ENCODE peak calls at places on chromosomes 7 and 10, in four cellular contexts. One of them, this sample, is unnamed.
A peak's percentile ranks its signal among the peaks of the same experiment; 100 is the strongest.

GRCh38 chr7:106891545-106892410 is 26.7 kb downstream of the PIK3CG start:
- DNase-seq in uterus: no peak
- DNase-seq in colonic mucosa: no peak
- DNase-seq in bronchial epithelial cell: peak; percentile 13
- DNase-seq in this sample: no peak

GRCh38 chr7:2573747-2574146 is 15.0 kb downstream of the IQCE start:
- DNase-seq in uterus: no peak
- DNase-seq in colonic mucosa: no peak
- DNase-seq in bronchial epithelial cell: no peak
- DNase-seq in this sample: no peak

GRCh38 chr7:29989257-29989995 is at the start of gene SCRN1:
- DNase-seq in uterus: peak; percentile 58
- DNase-seq in colonic mucosa: peak; percentile 43
- DNase-seq in bronchial epithelial cell: no peak
- DNase-seq in this sample: no peak

GRCh38 chr7:128879939-128880746 is 17.5 kb downstream of the ATP6V1F start:
- DNase-seq in uterus: peak; percentile 64
- DNase-seq in colonic mucosa: peak; percentile 67
- DNase-seq in bronchial epithelial cell: peak; percentile 42
- DNase-seq in this sample: no peak

GRCh38 chr10:28151636-28152035 is 151.2 kb downstream of the MPP7 start:
- DNase-seq in uterus: no peak
- DNase-seq in colonic mucosa: no peak
- DNase-seq in bronchial epithelial cell: no peak
- DNase-seq in this sample: no peak

GRCh38 chr7:13851756-13852155 is 137.7 kb downstream of the ETV1 start:
- DNase-seq in uterus: no peak
- DNase-seq in colonic mucosa: no peak
- DNase-seq in bronchial epithelial cell: no peak
- DNase-seq in this sample: no peak

GRCh38 chr10:72320676-72321247 is 34.0 kb downstream of the DNAJB12 start:
- DNase-seq in uterus: peak; percentile 82
- DNase-seq in colonic mucosa: peak; percentile 70
- DNase-seq in bronchial epithelial cell: peak; percentile 97
- DNase-seq in this sample: peak; percentile 98

GRCh38 chr10:120514035-120514620 is 57.1 kb downstream of the PLPP4 start:
- DNase-seq in uterus: no peak
- DNase-seq in colonic mucosa: peak; percentile 25
- DNase-seq in bronchial epithelial cell: peak; percentile 64
- DNase-seq in this sample: no peak

GRCh38 chr7:50274361-50274760 is 30.2 kb upstream of the IKZF1 start:
- DNase-seq in uterus: no peak
- DNase-seq in colonic mucosa: no peak
- DNase-seq in bronchial epithelial cell: no peak
- DNase-seq in this sample: no peak

GRCh38 chr10:27746364-27747095 is 911 bp upstream of the MKX start:
- DNase-seq in uterus: no peak
- DNase-seq in colonic mucosa: no peak
- DNase-seq in bronchial epithelial cell: no peak
- DNase-seq in this sample: no peak

GRCh38 chr10:79407397-79407796 is 38.0 kb downstream of the ZCCHC24 start:
- DNase-seq in uterus: no peak
- DNase-seq in colonic mucosa: no peak
- DNase-seq in bronchial epithelial cell: no peak
- DNase-seq in this sample: no peak

GRCh38 chr10:86755740-86756510 is 494 bp upstream of the BMPR1A start:
- DNase-seq in uterus: peak; percentile 94
- DNase-seq in colonic mucosa: peak; percentile 93
- DNase-seq in bronchial epithelial cell: peak; percentile 46
- DNase-seq in this sample: no peak

GRCh38 chr10:94002156-94002555 is 8.4 kb downstream of the PLCE1 start:
- DNase-seq in uterus: no peak
- DNase-seq in colonic mucosa: no peak
- DNase-seq in bronchial epithelial cell: peak; percentile 53
- DNase-seq in this sample: no peak

GRCh38 chr10:133438711-133439273 is 14.4 kb upstream of the SPRN start:
- DNase-seq in uterus: no peak
- DNase-seq in colonic mucosa: no peak
- DNase-seq in bronchial epithelial cell: peak; percentile 15
- DNase-seq in this sample: no peak

GRCh38 chr10:72461085-72461484 is 106.4 kb upstream of the DNAJB12 start:
- DNase-seq in uterus: no peak
- DNase-seq in colonic mucosa: peak; percentile 24
- DNase-seq in bronchial epithelial cell: no peak
- DNase-seq in this sample: no peak

GRCh38 chr10:114754445-114755320 is 66.9 kb upstream of the FHIP2A start:
- DNase-seq in uterus: no peak
- DNase-seq in colonic mucosa: no peak
- DNase-seq in bronchial epithelial cell: peak; percentile 36
- DNase-seq in this sample: peak; percentile 80

GRCh38 chr10:1199897-1200721 is 143.9 kb downstream of the WDR37 start:
- DNase-seq in uterus: no peak
- DNase-seq in colonic mucosa: peak; percentile 13
- DNase-seq in bronchial epithelial cell: no peak
- DNase-seq in this sample: no peak

GRCh38 chr7:80230327-80230726 is 95.7 kb downstream of the GNAI1 start:
- DNase-seq in uterus: no peak
- DNase-seq in colonic mucosa: no peak
- DNase-seq in bronchial epithelial cell: no peak
- DNase-seq in this sample: no peak

GRCh38 chr7:81621893-81622292 is 148.0 kb downstream of the HGF start:
- DNase-seq in uterus: no peak
- DNase-seq in colonic mucosa: no peak
- DNase-seq in bronchial epithelial cell: no peak
- DNase-seq in this sample: no peak

GRCh38 chr7:34675749-34676374 is 17.8 kb downstream of the NPSR1 start:
- DNase-seq in uterus: no peak
- DNase-seq in colonic mucosa: no peak
- DNase-seq in bronchial epithelial cell: peak; percentile 21
- DNase-seq in this sample: no peak

GRCh38 chr10:116767235-116767634 is 24.9 kb upstream of the HSPA12A start:
- DNase-seq in uterus: peak; percentile 51
- DNase-seq in colonic mucosa: peak; percentile 75
- DNase-seq in bronchial epithelial cell: no peak
- DNase-seq in this sample: peak; percentile 22

GRCh38 chr10:96670786-96671185 is 49.5 kb downstream of the PIK3AP1 start:
- DNase-seq in uterus: no peak
- DNase-seq in colonic mucosa: no peak
- DNase-seq in bronchial epithelial cell: no peak
- DNase-seq in this sample: no peak

GRCh38 chr7:101362334-101363195 is at the start of gene COL26A1:
- DNase-seq in uterus: peak; percentile 19
- DNase-seq in colonic mucosa: no peak
- DNase-seq in bronchial epithelial cell: no peak
- DNase-seq in this sample: no peak

GRCh38 chr7:99974681-99975080 is 1.1 kb downstream of the AZGP1 start:
- DNase-seq in uterus: no peak
- DNase-seq in colonic mucosa: no peak
- DNase-seq in bronchial epithelial cell: no peak
- DNase-seq in this sample: no peak

GRCh38 chr7:99971242-99971641 is 4.6 kb downstream of the AZGP1 start:
- DNase-seq in uterus: no peak
- DNase-seq in colonic mucosa: no peak
- DNase-seq in bronchial epithelial cell: no peak
- DNase-seq in this sample: no peak

GRCh38 chr7:99976626-99977025 is 795 bp upstream of the AZGP1 start:
- DNase-seq in uterus: no peak
- DNase-seq in colonic mucosa: no peak
- DNase-seq in bronchial epithelial cell: no peak
- DNase-seq in this sample: no peak

GRCh38 chr7:99975782-99976521 is at the start of gene AZGP1:
- DNase-seq in uterus: no peak
- DNase-seq in colonic mucosa: no peak
- DNase-seq in bronchial epithelial cell: peak; percentile 39
- DNase-seq in this sample: no peak
- H3K4me3 ChIP-seq in uterus: no peak within 1 kb of the TSS
- H3K4me3 ChIP-seq in colonic mucosa: no peak within 1 kb of the TSS
- H3K4me3 ChIP-seq in bronchial epithelial cell: no peak within 1 kb of the TSS
- H3K4me3 ChIP-seq in this sample: no peak within 1 kb of the TSS

DNA sequence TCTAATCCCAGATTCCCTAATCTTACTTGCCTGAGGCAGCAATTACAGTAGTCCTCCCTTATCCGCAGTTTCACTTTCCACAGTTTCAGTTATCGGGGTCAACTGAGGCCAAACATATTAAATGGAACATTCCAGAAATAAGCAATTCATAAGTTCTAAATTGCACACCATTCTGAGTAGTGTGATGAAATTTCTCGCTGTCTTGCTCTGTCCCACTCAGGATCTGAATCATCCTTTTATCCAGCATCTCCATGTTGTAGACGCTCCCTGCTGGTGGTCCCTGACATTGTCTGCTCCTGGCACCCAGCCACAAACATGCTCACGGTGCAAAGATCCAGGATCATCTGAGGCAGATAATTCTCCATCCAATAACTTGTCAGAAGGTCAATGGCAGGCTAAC is 128.7 kb upstream of the CXCL12 start:
- DNase-seq in uterus: peak; percentile 34
- DNase-seq in colonic mucosa: no peak
- DNase-seq in bronchial epithelial cell: no peak
- DNase-seq in this sample: no peak
- TF ChIP-seq CTCF in uterus: no peak
- TF ChIP-seq CTCF in colonic mucosa: no peak
- TF ChIP-seq CTCF in bronchial epithelial cell: no peak
- TF ChIP-seq CTCF in this sample: peak; percentile 48

DNA sequence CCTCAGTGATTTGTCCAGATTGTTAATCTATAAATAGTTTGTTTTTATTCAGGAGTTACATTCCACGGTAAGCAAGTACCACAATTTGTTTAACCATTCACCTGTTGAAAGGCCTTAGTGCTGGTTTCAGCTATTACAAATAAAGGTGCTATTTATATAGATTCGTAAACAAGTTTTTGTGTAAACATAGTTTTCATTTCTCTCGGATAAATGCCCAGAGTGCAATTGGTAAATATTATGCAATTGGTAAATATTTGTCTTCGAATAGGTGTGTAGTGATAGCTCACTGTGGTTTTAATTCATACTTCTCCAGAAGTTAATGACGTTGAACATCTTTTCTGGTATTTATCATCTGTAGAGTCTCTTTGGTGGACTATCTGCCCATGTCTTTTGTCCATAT is 76.4 kb upstream of the RSU1 start:
- DNase-seq in uterus: no peak
- DNase-seq in colonic mucosa: no peak
- DNase-seq in bronchial epithelial cell: peak; percentile 81
- DNase-seq in this sample: no peak
- H3K36me3 ChIP-seq in uterus: no peaks in the 10 kb centered on the region
- H3K36me3 ChIP-seq in colonic mucosa: no peaks in the 10 kb centered on the region
- H3K36me3 ChIP-seq in bronchial epithelial cell: no peaks in the 10 kb centered on the region
- H3K36me3 ChIP-seq in this sample: no peaks in the 10 kb centered on the region

GRCh38 chr10:74103560-74104248 is 46.9 kb downstream of the AP3M1 start:
- DNase-seq in uterus: no peak
- DNase-seq in colonic mucosa: no peak
- DNase-seq in bronchial epithelial cell: no peak
- DNase-seq in this sample: no peak

GRCh38 chr10:74107391-74107790 is 43.2 kb downstream of the AP3M1 start:
- DNase-seq in uterus: no peak
- DNase-seq in colonic mucosa: no peak
- DNase-seq in bronchial epithelial cell: no peak
- DNase-seq in this sample: no peak

GRCh38 chr10:74109452-74109851 is 41.2 kb downstream of the AP3M1 start:
- DNase-seq in uterus: no peak
- DNase-seq in colonic mucosa: no peak
- DNase-seq in bronchial epithelial cell: no peak
- DNase-seq in this sample: no peak

GRCh38 chr10:74104480-74104879 is 46.1 kb downstream of the AP3M1 start:
- DNase-seq in uterus: no peak
- DNase-seq in colonic mucosa: no peak
- DNase-seq in bronchial epithelial cell: no peak
- DNase-seq in this sample: no peak

GRCh38 chr10:74104996-74105395 is 45.6 kb downstream of the AP3M1 start:
- DNase-seq in uterus: no peak
- DNase-seq in colonic mucosa: no peak
- DNase-seq in bronchial epithelial cell: no peak
- DNase-seq in this sample: no peak
- H3K4me3 ChIP-seq in uterus: no peak overlapping the region
- H3K4me3 ChIP-seq in colonic mucosa: no peak overlapping the region
- H3K4me3 ChIP-seq in bronchial epithelial cell: no peak overlapping the region
- H3K4me3 ChIP-seq in this sample: no peak overlapping the region

GRCh38 chr10:4061441-4061951 is 276.5 kb upstream of the KLF6 start:
- DNase-seq in uterus: peak; percentile 54
- DNase-seq in colonic mucosa: peak; percentile 80
- DNase-seq in bronchial epithelial cell: peak; percentile 60
- DNase-seq in this sample: no peak

GRCh38 chr10:4064489-4064888 is 279.5 kb upstream of the KLF6 start:
- DNase-seq in uterus: no peak
- DNase-seq in colonic mucosa: no peak
- DNase-seq in bronchial epithelial cell: no peak
- DNase-seq in this sample: no peak

GRCh38 chr10:4059471-4060138 is 274.6 kb upstream of the KLF6 start:
- DNase-seq in uterus: no peak
- DNase-seq in colonic mucosa: no peak
- DNase-seq in bronchial epithelial cell: no peak
- DNase-seq in this sample: no peak

GRCh38 chr10:4062072-4062471 is 277.1 kb upstream of the KLF6 start:
- DNase-seq in uterus: no peak
- DNase-seq in colonic mucosa: no peak
- DNase-seq in bronchial epithelial cell: no peak
- DNase-seq in this sample: no peak

DNA sequence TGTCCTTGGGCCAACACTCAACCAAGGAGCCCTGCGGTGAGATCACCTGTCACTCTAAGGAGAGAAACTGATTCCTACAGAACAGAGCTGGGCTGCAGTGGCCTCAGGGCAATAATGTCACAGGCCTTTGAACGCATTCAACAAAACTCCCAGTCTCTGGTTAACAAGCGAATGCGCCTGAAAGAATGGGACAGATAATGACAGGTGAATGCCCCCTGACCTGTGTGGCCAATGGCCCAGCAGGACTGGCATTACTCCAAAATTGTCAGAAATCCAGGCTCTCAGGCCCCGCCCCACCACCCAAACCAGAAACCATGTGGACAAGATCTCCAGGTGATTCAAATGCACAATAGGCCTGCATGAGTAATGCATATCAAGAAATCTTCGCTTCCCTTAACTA is 277.7 kb upstream of the KLF6 start:
- DNase-seq in uterus: no peak
- DNase-seq in colonic mucosa: no peak
- DNase-seq in bronchial epithelial cell: no peak
- DNase-seq in this sample: no peak
- TF ChIP-seq CTCF in uterus: no peak
- TF ChIP-seq CTCF in colonic mucosa: no peak
- TF ChIP-seq CTCF in bronchial epithelial cell: no peak
- TF ChIP-seq CTCF in this sample: no peak

DNA sequence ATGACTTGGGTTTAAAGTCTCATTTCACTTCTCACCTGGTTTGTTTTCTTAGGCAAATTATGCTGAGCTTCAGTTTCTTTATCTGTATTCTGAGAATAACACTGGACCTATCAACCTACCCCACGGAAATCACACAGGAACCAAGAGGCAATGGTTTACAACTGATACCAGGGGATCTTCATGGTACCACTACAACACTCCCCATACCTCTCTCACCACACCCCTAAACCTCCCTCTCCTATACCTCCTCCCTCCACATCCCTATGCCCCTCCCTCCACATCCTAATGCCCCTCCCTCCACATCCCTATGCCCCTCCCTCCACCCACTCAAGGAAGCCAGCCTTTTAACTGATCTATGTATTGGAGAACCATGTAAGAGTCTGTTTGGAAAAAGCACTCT is 9.9 kb downstream of the FAM204A start:
- DNase-seq in uterus: no peak
- DNase-seq in colonic mucosa: no peak
- DNase-seq in bronchial epithelial cell: peak; percentile 4
- DNase-seq in this sample: no peak
- H3K36me3 ChIP-seq in uterus: no peaks in the 10 kb centered on the region
- H3K36me3 ChIP-seq in colonic mucosa: peaks cover 4% of the 10 kb centered on the region
- H3K36me3 ChIP-seq in bronchial epithelial cell: peaks cover 7% of the 10 kb centered on the region
- H3K36me3 ChIP-seq in this sample: peaks cover 21% of the 10 kb centered on the region

GRCh38 chr7:66206116-66206908 is 1.2 kb downstream of the TPST1 start:
- DNase-seq in uterus: no peak
- DNase-seq in colonic mucosa: no peak
- DNase-seq in bronchial epithelial cell: no peak
- DNase-seq in this sample: no peak
- H3K4me3 ChIP-seq in uterus: peak overlapping the region; percentile 65
- H3K4me3 ChIP-seq in colonic mucosa: peak overlapping the region; percentile 77
- H3K4me3 ChIP-seq in bronchial epithelial cell: peak overlapping the region; percentile 93
- H3K4me3 ChIP-seq in this sample: peak overlapping the region; percentile 85